ENCODE peak calls at places on chromosomes 7 and 10, in ten cellular contexts. One of them, this sample, is unnamed.

GRCh38 chr7:92723205-92723604 is 113.2 kb downstream of the CDK6 start:
- DNase-seq in esophagus squamous epithelium: no peak
- DNase-seq in activated CD4-positive, alpha-beta T cell treated with anti-CD3 and anti-CD28 coated beads, Interleukin-2, amount 10 ng/mL, durations not matched to agents 7 days and 5 days: no peak
- DNase-seq in adrenal gland: no peak
- DNase-seq in posterior cingulate gyrus: no peak
- DNase-seq in T-helper 1 cell: no peak
- DNase-seq in KBM-7: no peak
- DNase-seq in stimulated activated CD4-positive, alpha-beta T cell treated with anti-CD3 and anti-CD28 coated beads, Interleukin-4, amount 100 ng/mL, for 1 hour: no peak
- DNase-seq in tibial nerve: no peak
- DNase-seq in GM04504: no peak
- DNase-seq in this sample: no peak

GRCh38 chr10:124827474-124827873 is 25.9 kb downstream of the ABRAXAS2 start:
- DNase-seq in adrenal gland: no peak
- DNase-seq in posterior cingulate gyrus: no peak
- DNase-seq in tibial nerve: peak; percentile 36
- DNase-seq in KBM-7: peak; percentile 58
- DNase-seq in T-helper 1 cell: no peak
- DNase-seq in activated CD4-positive, alpha-beta T cell treated with anti-CD3 and anti-CD28 coated beads, Interleukin-2, amount 10 ng/mL, durations not matched to agents 7 days and 5 days: peak; percentile 40
- DNase-seq in GM04504: no peak
- DNase-seq in esophagus squamous epithelium: no peak
- DNase-seq in stimulated activated CD4-positive, alpha-beta T cell treated with anti-CD3 and anti-CD28 coated beads, Interleukin-4, amount 100 ng/mL, for 1 hour: no peak
- DNase-seq in this sample: no peak

GRCh38 chr10:121990015-121990677 is 1.2 kb downstream of the TACC2 start:
- DNase-seq in adrenal gland: no peak
- DNase-seq in posterior cingulate gyrus: no peak
- DNase-seq in activated CD4-positive, alpha-beta T cell treated with anti-CD3 and anti-CD28 coated beads, Interleukin-2, amount 10 ng/mL, durations not matched to agents 7 days and 5 days: no peak
- DNase-seq in T-helper 1 cell: no peak
- DNase-seq in GM04504: no peak
- DNase-seq in KBM-7: no peak
- DNase-seq in tibial nerve: no peak
- DNase-seq in stimulated activated CD4-positive, alpha-beta T cell treated with anti-CD3 and anti-CD28 coated beads, Interleukin-4, amount 100 ng/mL, for 1 hour: no peak
- DNase-seq in esophagus squamous epithelium: no peak
- DNase-seq in this sample: no peak

GRCh38 chr10:99742240-99742639 is 10.2 kb downstream of the CUTC start:
- DNase-seq in tibial nerve: no peak
- DNase-seq in GM04504: no peak
- DNase-seq in adrenal gland: no peak
- DNase-seq in activated CD4-positive, alpha-beta T cell treated with anti-CD3 and anti-CD28 coated beads, Interleukin-2, amount 10 ng/mL, durations not matched to agents 7 days and 5 days: no peak
- DNase-seq in stimulated activated CD4-positive, alpha-beta T cell treated with anti-CD3 and anti-CD28 coated beads, Interleukin-4, amount 100 ng/mL, for 1 hour: no peak
- DNase-seq in T-helper 1 cell: no peak
- DNase-seq in esophagus squamous epithelium: no peak
- DNase-seq in KBM-7: no peak
- DNase-seq in posterior cingulate gyrus: no peak
- DNase-seq in this sample: no peak

GRCh38 chr10:52639652-52640051 is 132.9 kb downstream of the MBL2 start:
- DNase-seq in T-helper 1 cell: no peak
- DNase-seq in GM04504: peak; percentile 58
- DNase-seq in posterior cingulate gyrus: no peak
- DNase-seq in stimulated activated CD4-positive, alpha-beta T cell treated with anti-CD3 and anti-CD28 coated beads, Interleukin-4, amount 100 ng/mL, for 1 hour: no peak
- DNase-seq in adrenal gland: no peak
- DNase-seq in KBM-7: no peak
- DNase-seq in activated CD4-positive, alpha-beta T cell treated with anti-CD3 and anti-CD28 coated beads, Interleukin-2, amount 10 ng/mL, durations not matched to agents 7 days and 5 days: no peak
- DNase-seq in tibial nerve: no peak
- DNase-seq in esophagus squamous epithelium: no peak
- DNase-seq in this sample: no peak

GRCh38 chr7:115015619-115016018 is 93.7 kb downstream of the MDFIC start:
- DNase-seq in adrenal gland: no peak
- DNase-seq in tibial nerve: no peak
- DNase-seq in GM04504: no peak
- DNase-seq in posterior cingulate gyrus: no peak
- DNase-seq in stimulated activated CD4-positive, alpha-beta T cell treated with anti-CD3 and anti-CD28 coated beads, Interleukin-4, amount 100 ng/mL, for 1 hour: no peak
- DNase-seq in esophagus squamous epithelium: no peak
- DNase-seq in activated CD4-positive, alpha-beta T cell treated with anti-CD3 and anti-CD28 coated beads, Interleukin-2, amount 10 ng/mL, durations not matched to agents 7 days and 5 days: no peak
- DNase-seq in T-helper 1 cell: no peak
- DNase-seq in KBM-7: no peak
- DNase-seq in this sample: no peak

GRCh38 chr10:132203256-132204077 is 16.7 kb downstream of the DPYSL4 start:
- DNase-seq in GM04504: no peak
- DNase-seq in KBM-7: no peak
- DNase-seq in adrenal gland: no peak
- DNase-seq in activated CD4-positive, alpha-beta T cell treated with anti-CD3 and anti-CD28 coated beads, Interleukin-2, amount 10 ng/mL, durations not matched to agents 7 days and 5 days: no peak
- DNase-seq in esophagus squamous epithelium: no peak
- DNase-seq in stimulated activated CD4-positive, alpha-beta T cell treated with anti-CD3 and anti-CD28 coated beads, Interleukin-4, amount 100 ng/mL, for 1 hour: no peak
- DNase-seq in tibial nerve: no peak
- DNase-seq in T-helper 1 cell: no peak
- DNase-seq in posterior cingulate gyrus: no peak
- DNase-seq in this sample: no peak

GRCh38 chr10:80486151-80486692 is 32.1 kb downstream of the TSPAN14 start:
- DNase-seq in posterior cingulate gyrus: no peak
- DNase-seq in adrenal gland: no peak
- DNase-seq in tibial nerve: no peak
- DNase-seq in KBM-7: peak; percentile 74
- DNase-seq in esophagus squamous epithelium: no peak
- DNase-seq in GM04504: no peak
- DNase-seq in T-helper 1 cell: no peak
- DNase-seq in stimulated activated CD4-positive, alpha-beta T cell treated with anti-CD3 and anti-CD28 coated beads, Interleukin-4, amount 100 ng/mL, for 1 hour: no peak
- DNase-seq in activated CD4-positive, alpha-beta T cell treated with anti-CD3 and anti-CD28 coated beads, Interleukin-2, amount 10 ng/mL, durations not matched to agents 7 days and 5 days: no peak
- DNase-seq in this sample: no peak

GRCh38 chr7:156892086-156892800 is 740 bp downstream of the LMBR1 start:
- DNase-seq in GM04504: no peak
- DNase-seq in stimulated activated CD4-positive, alpha-beta T cell treated with anti-CD3 and anti-CD28 coated beads, Interleukin-4, amount 100 ng/mL, for 1 hour: peak; percentile 64
- DNase-seq in KBM-7: peak; percentile 35
- DNase-seq in esophagus squamous epithelium: no peak
- DNase-seq in T-helper 1 cell: peak; percentile 55
- DNase-seq in tibial nerve: no peak
- DNase-seq in posterior cingulate gyrus: peak; percentile 16
- DNase-seq in adrenal gland: peak; percentile 77
- DNase-seq in activated CD4-positive, alpha-beta T cell treated with anti-CD3 and anti-CD28 coated beads, Interleukin-2, amount 10 ng/mL, durations not matched to agents 7 days and 5 days: peak; percentile 65
- DNase-seq in this sample: no peak

GRCh38 chr7:50749908-50750307 is 32.8 kb downstream of the GRB10 start:
- DNase-seq in adrenal gland: no peak
- DNase-seq in tibial nerve: no peak
- DNase-seq in esophagus squamous epithelium: no peak
- DNase-seq in posterior cingulate gyrus: no peak
- DNase-seq in activated CD4-positive, alpha-beta T cell treated with anti-CD3 and anti-CD28 coated beads, Interleukin-2, amount 10 ng/mL, durations not matched to agents 7 days and 5 days: no peak
- DNase-seq in GM04504: no peak
- DNase-seq in KBM-7: no peak
- DNase-seq in stimulated activated CD4-positive, alpha-beta T cell treated with anti-CD3 and anti-CD28 coated beads, Interleukin-4, amount 100 ng/mL, for 1 hour: no peak
- DNase-seq in T-helper 1 cell: no peak
- DNase-seq in this sample: no peak

GRCh38 chr10:2908851-2909630 is 158.3 kb upstream of the PFKP start:
- DNase-seq in stimulated activated CD4-positive, alpha-beta T cell treated with anti-CD3 and anti-CD28 coated beads, Interleukin-4, amount 100 ng/mL, for 1 hour: peak; percentile 13
- DNase-seq in esophagus squamous epithelium: no peak
- DNase-seq in T-helper 1 cell: no peak
- DNase-seq in GM04504: no peak
- DNase-seq in KBM-7: peak; percentile 96
- DNase-seq in activated CD4-positive, alpha-beta T cell treated with anti-CD3 and anti-CD28 coated beads, Interleukin-2, amount 10 ng/mL, durations not matched to agents 7 days and 5 days: peak; percentile 32
- DNase-seq in tibial nerve: no peak
- DNase-seq in adrenal gland: no peak
- DNase-seq in posterior cingulate gyrus: no peak
- DNase-seq in this sample: no peak

GRCh38 chr10:71547841-71548493 is 151.2 kb downstream of the CDH23 start:
- DNase-seq in GM04504: no peak
- DNase-seq in KBM-7: no peak
- DNase-seq in tibial nerve: no peak
- DNase-seq in esophagus squamous epithelium: no peak
- DNase-seq in adrenal gland: no peak
- DNase-seq in T-helper 1 cell: no peak
- DNase-seq in activated CD4-positive, alpha-beta T cell treated with anti-CD3 and anti-CD28 coated beads, Interleukin-2, amount 10 ng/mL, durations not matched to agents 7 days and 5 days: no peak
- DNase-seq in stimulated activated CD4-positive, alpha-beta T cell treated with anti-CD3 and anti-CD28 coated beads, Interleukin-4, amount 100 ng/mL, for 1 hour: no peak
- DNase-seq in posterior cingulate gyrus: no peak
- DNase-seq in this sample: no peak

GRCh38 chr7:33986951-33987948 is 81.9 kb downstream of the BMPER start:
- DNase-seq in esophagus squamous epithelium: no peak
- DNase-seq in activated CD4-positive, alpha-beta T cell treated with anti-CD3 and anti-CD28 coated beads, Interleukin-2, amount 10 ng/mL, durations not matched to agents 7 days and 5 days: no peak
- DNase-seq in posterior cingulate gyrus: no peak
- DNase-seq in GM04504: peak; percentile 97
- DNase-seq in tibial nerve: peak; percentile 61
- DNase-seq in adrenal gland: no peak
- DNase-seq in KBM-7: no peak
- DNase-seq in stimulated activated CD4-positive, alpha-beta T cell treated with anti-CD3 and anti-CD28 coated beads, Interleukin-4, amount 100 ng/mL, for 1 hour: no peak
- DNase-seq in T-helper 1 cell: no peak
- DNase-seq in this sample: no peak

GRCh38 chr10:63260860-63261251 is 127.7 kb downstream of the NRBF2 start:
- DNase-seq in activated CD4-positive, alpha-beta T cell treated with anti-CD3 and anti-CD28 coated beads, Interleukin-2, amount 10 ng/mL, durations not matched to agents 7 days and 5 days: no peak
- DNase-seq in KBM-7: peak; percentile 86
- DNase-seq in esophagus squamous epithelium: no peak
- DNase-seq in tibial nerve: no peak
- DNase-seq in posterior cingulate gyrus: no peak
- DNase-seq in adrenal gland: no peak
- DNase-seq in T-helper 1 cell: no peak
- DNase-seq in GM04504: no peak
- DNase-seq in stimulated activated CD4-positive, alpha-beta T cell treated with anti-CD3 and anti-CD28 coated beads, Interleukin-4, amount 100 ng/mL, for 1 hour: no peak
- DNase-seq in this sample: no peak

This sample was measured in omental fat pad.